ENCODE peak calls at places on chromosomes 16 and 17, in four cellular contexts. C, X, M and D are unnamed samples.

GRCh38 chr17:4199818-4200402 is 56.9 kb downstream of the CYB5D2 start:
- DNase-seq in M (peak; percentile 48), X (peak; percentile 53), C (peak; percentile 29), D (peak; percentile 58)

GRCh38 chr17:42598905-42599304 is 10.3 kb downstream of the RETREG3 start:
- DNase-seq in C (no peak), X (no peak), M (no peak), D (no peak)

GRCh38 chr16:19106625-19107020 is 7.1 kb upstream of the ITPRIPL2 start:
- DNase-seq in C (no peak), M (no peak), X (no peak), D (no peak)

GRCh38 chr17:41932821-41933389 is 2.5 kb downstream of the ODAD4 start:
- DNase-seq in X (no peak), M (no peak), C (no peak), D (no peak)

GRCh38 chr17:69828087-69828486 is 246.9 kb upstream of the KCNJ16 start:
- DNase-seq in X (peak; percentile 56), M (peak; percentile 2), C (no peak), D (peak; percentile 64)

GRCh38 chr16:85698459-85699223 is 9.9 kb upstream of the GINS2 start:
- DNase-seq in M (no peak), X (no peak), C (no peak), D (no peak)

GRCh38 chr17:17228521-17229279 is 8.3 kb downstream of the FLCN start:
- DNase-seq in M (no peak), X (no peak), C (no peak), D (no peak)

GRCh38 chr17:1164935-1165556 is 14.7 kb downstream of the ABR start:
- DNase-seq in M (no peak), X (no peak), C (no peak), D (no peak)

GRCh38 chr16:29315916-29316517 is 90.5 kb downstream of the NPIPB11 start:
- DNase-seq in X (no peak), C (peak; percentile 31), M (no peak), D (no peak)

GRCh38 chr16:48562475-48562874 is 47.5 kb downstream of the N4BP1 start:
- DNase-seq in X (no peak), M (no peak), C (no peak), D (no peak)

GRCh38 chr16:68375801-68376536 is 65.2 kb downstream of the PRMT7 start:
- DNase-seq in M (no peak), X (no peak), C (no peak), D (no peak)

GRCh38 chr17:47818002-47818695 is 3.4 kb downstream of the OSBPL7 start:
- DNase-seq in X (no peak), C (no peak), M (no peak), D (no peak)

GRCh38 chr16:12319464-12320030 is 343.0 kb downstream of the SNX29 start:
- DNase-seq in M (no peak), C (no peak), X (no peak), D (no peak)

GRCh38 chr17:7956208-7956965 is 24.4 kb downstream of the CNTROB start:
- DNase-seq in X (peak; percentile 83), C (no peak), M (peak; percentile 81), D (peak; percentile 62)

GRCh38 chr17:8799001-8799850 is at the start of gene MFSD6L:
- DNase-seq in M (peak; percentile 3), X (no peak), C (peak; percentile 80), D (peak; percentile 36)

GRCh38 chr17:36196099-36196496 is 460 bp downstream of the CCL3L1 start:
- DNase-seq in C (no peak), X (no peak), M (no peak), D (no peak)

GRCh38 chr16:50821586-50821985 is 79.7 kb downstream of the CYLD start:
- DNase-seq in M (no peak), X (no peak), C (no peak), D (no peak)

GRCh38 chr16:76386784-76387183 is 109.6 kb downstream of the CNTNAP4 start:
- DNase-seq in C (no peak), M (peak; percentile 1), X (peak; percentile 84), D (peak; percentile 2)

GRCh38 chr17:58245428-58246103 is 7.2 kb downstream of the LPO start:
- DNase-seq in C (peak; percentile 88), X (peak; percentile 4), M (no peak), D (no peak)

GRCh38 chr17:78818932-78819331 is 21.7 kb downstream of the USP36 start:
- DNase-seq in X (no peak), M (no peak), C (peak; percentile 45), D (no peak)

GRCh38 chr16:11418506-11418905 is 73.2 kb downstream of the RMI2 start:
- DNase-seq in X (peak; percentile 19), M (no peak), C (no peak), D (no peak)

GRCh38 chr17:4710693-4711634 is 532 bp downstream of the ARRB2 start:
- DNase-seq in M (no peak), C (peak; percentile 55), X (no peak), D (no peak)

GRCh38 chr16:85986931-85987749 is 88.2 kb downstream of the IRF8 start:
- DNase-seq in M (peak; percentile 5), C (peak; percentile 93), X (no peak), D (no peak)

GRCh38 chr16:30663038-30663437 is 4.8 kb downstream of the FBRS start:
- DNase-seq in X (no peak), C (no peak), M (no peak), D (no peak)

GRCh38 chr17:76512366-76513305 is 11.4 kb upstream of the RHBDF2 start:
- DNase-seq in M (no peak), C (no peak), X (no peak), D (no peak)

GRCh38 chr17:67260051-67260987 is 15.3 kb upstream of the HELZ start:
- DNase-seq in X (peak; percentile 88), M (peak; percentile 94), C (no peak), D (peak; percentile 97)

GRCh38 chr17:82884923-82885322 is 45.1 kb upstream of the ZNF750 start:
- DNase-seq in X (no peak), C (peak; percentile 39), M (no peak), D (no peak)

GRCh38 chr16:67884684-67885083 is at the start of gene NRN1L:
- DNase-seq in X (peak; percentile 85), C (peak; percentile 31), M (peak; percentile 90), D (peak; percentile 95)

DNA sequence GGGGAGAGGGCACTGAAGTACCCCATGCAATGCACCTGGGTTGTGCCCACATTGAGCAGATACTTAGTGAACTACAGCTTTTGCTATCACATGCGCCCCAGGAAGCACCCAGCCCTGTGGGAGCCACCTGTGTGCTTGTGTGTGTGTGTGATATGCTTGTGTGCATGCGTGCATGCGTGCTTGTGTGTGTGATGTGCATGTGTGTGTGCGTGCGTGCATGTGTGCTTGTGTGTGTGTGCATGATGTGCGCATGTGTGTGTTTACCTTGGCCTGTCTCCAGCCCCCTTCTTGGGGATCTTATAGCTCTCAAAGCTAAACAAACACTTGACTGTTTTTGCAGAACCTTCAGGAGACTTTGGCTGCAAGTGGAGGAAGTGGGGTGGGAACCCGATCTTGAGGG is 841 bp downstream of the C16orf89 start:
- DNase-seq in M (no peak), X (no peak), C (peak; percentile 7), D (peak; percentile 43)
- H3K4me3 ChIP-seq in M (no peak overlapping the region), X (no peak overlapping the region), C (no peak overlapping the region), D (no peak overlapping the region)

DNA sequence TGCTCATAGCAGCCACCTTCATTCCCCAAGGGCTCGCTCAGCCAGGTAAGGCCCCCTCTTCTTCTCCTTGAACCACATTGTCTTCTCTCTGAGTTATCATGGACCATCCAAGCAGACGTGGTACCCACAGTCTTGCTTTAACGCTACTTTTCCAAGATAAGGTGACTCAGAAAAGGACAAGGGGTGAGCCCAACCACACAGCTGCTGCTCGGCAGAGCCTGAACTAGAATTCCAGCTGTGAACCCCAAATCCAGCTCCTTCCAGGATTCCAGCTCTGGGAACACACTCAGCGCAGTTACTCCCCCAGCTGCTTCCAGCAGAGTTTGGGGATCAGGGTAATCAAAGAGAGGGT is 272 bp downstream of the CCL2 start:
- DNase-seq in X (no peak), M (no peak), C (no peak), D (no peak)
- H3K4me3 ChIP-seq in X (peak overlapping the region; percentile 79), M (peak overlapping the region; percentile 48), C (no peak overlapping the region), D (peak overlapping the region; percentile 42)

DNA sequence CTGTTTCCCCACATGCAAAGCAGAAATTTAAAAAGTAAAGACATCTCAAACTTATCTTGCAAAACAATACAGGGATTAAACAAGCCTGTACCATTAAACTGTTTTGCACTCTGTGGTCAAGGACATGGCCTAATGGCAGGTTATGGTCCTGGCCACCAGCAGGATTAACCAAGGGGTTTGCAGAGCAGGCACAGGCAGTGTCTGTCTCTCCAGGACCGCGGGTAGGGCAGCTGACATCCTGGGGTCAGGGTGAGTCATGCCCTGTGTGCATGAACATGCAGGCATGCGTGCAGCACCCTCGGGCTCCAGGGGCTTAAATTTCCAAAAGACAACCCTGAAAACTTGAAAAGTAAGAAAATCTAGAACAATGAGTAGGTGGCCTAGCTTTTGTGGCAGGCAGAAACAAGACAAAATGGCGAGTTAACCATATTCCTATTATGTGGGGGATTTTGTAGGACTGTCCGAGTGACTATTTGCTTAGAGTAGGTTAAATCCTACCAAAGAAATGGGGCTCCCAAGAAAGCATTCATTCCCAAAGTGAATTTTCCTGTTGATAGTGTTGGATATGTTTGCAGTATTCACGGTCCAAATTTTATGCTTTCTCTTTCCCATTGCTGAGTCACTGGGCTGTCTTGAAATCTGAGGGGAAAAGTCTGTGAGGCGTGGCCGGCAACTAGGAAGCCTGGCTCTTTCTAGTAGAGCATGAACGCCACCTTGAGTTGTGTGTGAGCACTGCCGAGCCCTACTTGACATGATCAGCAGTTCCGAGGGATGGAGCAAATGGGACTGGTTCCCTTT is 158.4 kb upstream of the FAM20A start:
- DNase-seq in M (peak; percentile 96), C (peak; percentile 92), X (peak; percentile 97), D (peak; percentile 97)
- H3K4me3 ChIP-seq in M (peak overlapping the region; percentile 43), C (peak overlapping the region; percentile 28), X (peak overlapping the region; percentile 50), D (peak overlapping the region; percentile 50)

GRCh38 chr17:19533718-19534561 is at the start of gene SLC47A1:
- DNase-seq in M (peak; percentile 25), C (no peak), X (peak; percentile 22), D (no peak)

GRCh38 chr17:19531780-19532501 is 1.7 kb upstream of the SLC47A1 start:
- DNase-seq in M (no peak), X (no peak), C (no peak), D (no peak)

GRCh38 chr17:19533036-19533717 is 477 bp upstream of the SLC47A1 start:
- DNase-seq in M (no peak), C (no peak), X (no peak), D (no peak)

GRCh38 chr17:19537116-19537515 is 3.5 kb downstream of the SLC47A1 start:
- DNase-seq in X (no peak), C (no peak), M (no peak), D (no peak)

GRCh38 chr17:19534562-19535149 is 1.0 kb downstream of the SLC47A1 start:
- DNase-seq in M (peak; percentile 21), C (no peak), X (peak; percentile 16), D (peak; percentile 28)
- H3K4me3 ChIP-seq in M (peak overlapping the region; percentile 52), C (no peak overlapping the region), X (peak overlapping the region; percentile 60), D (peak overlapping the region; percentile 48)

GRCh38 chr16:57043248-57043647 is 49.1 kb upstream of the CPNE2 start:
- DNase-seq in C (no peak), M (no peak), X (no peak), D (no peak)

GRCh38 chr16:57042157-57043111 is 49.9 kb upstream of the CPNE2 start:
- DNase-seq in M (no peak), X (no peak), C (no peak), D (peak; percentile 54)

GRCh38 chr16:57044931-57045693 is 47.3 kb upstream of the CPNE2 start:
- DNase-seq in M (peak; percentile 17), X (no peak), C (no peak), D (peak; percentile 43)

GRCh38 chr16:57048095-57048494 is 44.3 kb upstream of the CPNE2 start:
- DNase-seq in X (no peak), M (no peak), C (no peak), D (no peak)

GRCh38 chr16:57045694-57046381 is 46.5 kb upstream of the CPNE2 start:
- DNase-seq in M (peak; percentile 68), X (peak; percentile 63), C (peak; percentile 32), D (peak; percentile 79)
- H3K4me3 ChIP-seq in M (no peak overlapping the region), X (no peak overlapping the region), C (no peak overlapping the region), D (peak overlapping the region; percentile 6)

GRCh38 chr17:81388091-81388611 is 7.1 kb upstream of the BAHCC1 start:
- DNase-seq in X (no peak), M (no peak), C (no peak), D (no peak)
- H3K4me3 ChIP-seq in X (peak overlapping the region; percentile 13), M (no peak overlapping the region), C (no peak overlapping the region), D (no peak overlapping the region)